ENCODE peak calls at places on chromosomes 1 and 21, in seven cellular contexts. E is tibial nerve, M is breast epithelium, L is A549, A is body of pancreas, K is uterus, X is suprapubic skin. Q is an unnamed sample.

GRCh38 chr1:64172458-64172983 is 30.9 kb upstream of the UBE2U start:
- DNase-seq in K (no peak), L (no peak), E (no peak), X (no peak), A (no peak), M (no peak), Q (no peak)

GRCh38 chr1:232911027-232911599 is 39.3 kb upstream of the NTPCR start:
- DNase-seq in K (no peak), L (no peak), X (no peak), E (no peak), A (no peak), M (no peak), Q (no peak)

GRCh38 chr1:222028151-222028550 is 286.3 kb upstream of the DUSP10 start:
- DNase-seq in M (no peak), K (no peak), L (no peak), E (no peak), A (no peak), X (no peak), Q (no peak)

GRCh38 chr1:236039736-236040670 is 24.9 kb downstream of the NID1 start:
- DNase-seq in M (no peak), K (peak; percentile 68), X (no peak), L (no peak), A (peak; percentile 42), E (peak; percentile 84), Q (no peak)

GRCh38 chr21:37503848-37504467 is 137.4 kb downstream of the DYRK1A start:
- DNase-seq in L (no peak), A (no peak), M (no peak), E (no peak), K (no peak), X (no peak), Q (no peak)

GRCh38 chr1:5937373-5937857 is 54.8 kb downstream of the NPHP4 start:
- DNase-seq in L (no peak), X (no peak), A (no peak), E (no peak), K (no peak), M (no peak), Q (peak; percentile 74)

GRCh38 chr1:31788825-31789256 is 24.7 kb upstream of the ADGRB2 start:
- DNase-seq in K (no peak), E (no peak), M (no peak), A (no peak), L (no peak), X (no peak), Q (no peak)

GRCh38 chr1:23424171-23424959 is at the start of gene TCEA3:
- DNase-seq in X (no peak), M (no peak), A (peak; percentile 83), E (no peak), L (no peak), K (peak; percentile 40), Q (no peak)

GRCh38 chr1:21294266-21295058 is 4.2 kb upstream of the ECE1 start:
- DNase-seq in E (no peak), K (no peak), L (no peak), A (peak; percentile 51), X (no peak), M (no peak), Q (no peak)
- TF ChIP-seq POLR2A in E (no peak), K (no peak), L (no peak), A (no peak), X (no peak), M (no peak), Q (no peak)

GRCh38 chr1:211369640-211370039 is 43.0 kb downstream of the TRAF5 start:
- DNase-seq in E (no peak), A (no peak), L (no peak), X (no peak), M (no peak), K (no peak), Q (no peak)

GRCh38 chr1:211370669-211371068 is 44.0 kb downstream of the TRAF5 start:
- DNase-seq in L (no peak), A (no peak), M (no peak), E (no peak), K (no peak), X (no peak), Q (no peak)

GRCh38 chr1:211372463-211372862 is 45.8 kb downstream of the TRAF5 start:
- DNase-seq in M (no peak), K (no peak), X (no peak), E (no peak), A (no peak), L (no peak), Q (no peak)

GRCh38 chr1:211375286-211375818 is 48.7 kb downstream of the TRAF5 start:
- DNase-seq in K (no peak), X (no peak), M (no peak), A (no peak), L (no peak), E (no peak), Q (no peak)

DNA sequence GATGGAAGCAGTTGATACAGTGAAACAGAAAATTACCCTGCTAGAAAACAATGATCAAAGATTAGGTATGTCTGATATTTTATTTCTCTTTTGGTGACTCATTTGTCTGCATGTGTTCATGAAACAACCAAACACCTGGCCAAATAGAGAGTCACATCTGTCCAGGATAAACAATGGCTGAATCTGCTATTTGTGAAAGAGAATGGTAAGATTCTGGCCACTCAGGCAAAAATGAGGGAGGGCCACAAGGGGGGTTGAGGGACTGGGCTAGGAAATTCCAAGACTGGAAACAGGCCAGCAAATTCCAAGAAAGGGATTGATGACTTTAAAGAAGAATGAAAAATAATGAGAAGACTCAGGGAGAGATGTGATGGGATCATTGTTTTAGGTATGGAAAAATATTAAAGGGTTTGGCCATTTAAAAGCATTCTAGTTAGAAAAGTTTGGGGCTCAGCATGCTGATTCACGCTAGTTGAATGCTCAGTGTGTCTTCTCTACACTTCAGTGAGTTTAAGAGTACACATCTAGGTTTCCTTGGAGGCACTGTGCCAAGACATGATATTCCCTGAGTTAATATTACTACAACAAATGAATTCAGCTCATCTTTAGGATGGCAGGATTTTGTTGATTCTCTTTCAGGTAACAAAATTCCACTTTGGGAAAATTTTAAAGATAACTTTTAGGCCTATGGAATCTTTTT is 44.9 kb downstream of the TRAF5 start:
- DNase-seq in A (no peak), M (no peak), K (no peak), E (no peak), X (no peak), L (no peak), Q (no peak)
- TF ChIP-seq CTCF in A (no peak), M (no peak), K (no peak), E (no peak), X (no peak), L (no peak), Q (no peak)

DNA sequence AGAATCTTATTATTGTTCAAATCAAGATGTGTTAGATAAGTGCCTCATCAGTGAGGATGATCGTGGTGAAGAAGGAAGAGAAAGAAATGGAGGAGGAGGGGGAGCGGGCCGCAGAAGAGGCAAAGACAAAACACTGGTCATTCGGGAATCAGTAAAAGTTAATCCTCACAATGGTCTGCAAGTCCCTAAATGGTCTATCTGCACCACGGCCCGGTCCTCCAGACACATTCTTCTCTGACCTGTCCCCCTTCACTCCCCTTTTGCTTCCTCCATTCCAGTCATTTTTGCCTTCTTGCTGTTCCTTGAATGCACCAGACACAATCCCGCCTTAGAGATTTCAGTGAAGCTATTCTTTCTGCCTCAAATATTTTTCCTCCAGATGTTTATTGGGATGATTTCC is 240.1 kb upstream of the ADGRL2 start:
- DNase-seq in E (no peak), X (no peak), M (no peak), K (no peak), A (no peak), L (no peak), Q (no peak)
- H3K4me3 ChIP-seq in E (no peak overlapping the region), X (no peak overlapping the region), M (no peak overlapping the region), K (no peak overlapping the region), A (no peak overlapping the region), L (no peak overlapping the region), Q (no peak overlapping the region)

GRCh38 chr1:9539829-9540550 is 725 bp downstream of the SLC25A33 start:
- DNase-seq in X (peak; percentile 76), L (peak; percentile 46), E (peak; percentile 21), K (peak; percentile 39), A (peak; percentile 49), M (no peak), Q (peak; percentile 88)

GRCh38 chr1:9537863-9538668 is 1.2 kb upstream of the SLC25A33 start:
- DNase-seq in X (no peak), K (no peak), A (peak; percentile 85), E (no peak), L (no peak), M (no peak), Q (no peak)

GRCh38 chr1:9538669-9539164 is 548 bp upstream of the SLC25A33 start:
- DNase-seq in A (no peak), L (no peak), M (no peak), X (no peak), K (peak; percentile 40), E (no peak), Q (no peak)

GRCh38 chr1:9536301-9536700 is 3.0 kb upstream of the SLC25A33 start:
- DNase-seq in K (no peak), M (no peak), E (no peak), L (no peak), A (no peak), X (no peak), Q (no peak)

DNA sequence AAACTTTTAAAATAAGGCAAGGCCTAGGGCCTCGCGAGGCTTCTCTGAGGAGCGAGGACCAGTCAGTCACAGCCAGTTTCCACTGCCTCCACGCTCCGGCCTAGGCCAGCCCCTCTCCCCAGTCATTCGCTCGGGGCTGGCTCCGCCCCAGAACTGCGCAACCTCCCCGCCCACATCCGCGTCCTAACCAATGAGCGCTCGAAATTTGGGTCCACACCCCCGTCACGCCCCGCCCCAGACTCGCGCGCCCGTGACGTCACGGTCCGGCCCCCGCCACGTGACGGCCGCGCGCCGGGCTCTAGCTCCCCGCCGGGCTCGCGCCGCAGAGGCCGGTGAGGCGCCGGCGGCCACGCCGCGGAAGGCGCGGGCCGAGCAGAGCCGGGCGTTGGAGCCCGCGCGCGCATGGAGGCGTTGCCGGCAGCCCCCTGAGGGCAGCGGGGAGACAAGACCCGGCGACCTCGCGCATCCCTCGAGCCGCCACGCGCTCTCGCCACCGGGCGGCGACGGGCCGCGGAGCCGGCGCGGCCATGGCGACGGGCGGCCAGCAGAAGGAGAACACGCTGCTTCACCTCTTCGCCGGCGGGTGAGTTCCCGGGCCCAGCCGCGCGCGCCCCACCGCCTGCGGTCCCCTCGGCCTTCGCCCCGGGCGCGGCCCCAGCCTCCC is at the start of gene SLC25A33:
- DNase-seq in L (peak; percentile 86), K (peak; percentile 97), X (peak; percentile 97), E (peak; percentile 98), M (peak; percentile 99), A (peak; percentile 97), Q (peak; percentile 94)
- TF ChIP-seq POLR2A in L (peak; percentile 78), K (peak; percentile 99), X (peak; percentile 85), E (peak; percentile 96), M (peak; percentile 12), A (peak; percentile 43), Q (peak; percentile 62)

GRCh38 chr1:231106347-231106746 is 55.5 kb upstream of the TRIM67 start:
- DNase-seq in M (no peak), A (no peak), X (no peak), E (no peak), L (no peak), K (no peak), Q (no peak)
- TF ChIP-seq CTCF in M (no peak), A (no peak), X (no peak), E (no peak), L (no peak), K (no peak), Q (no peak)

DNA sequence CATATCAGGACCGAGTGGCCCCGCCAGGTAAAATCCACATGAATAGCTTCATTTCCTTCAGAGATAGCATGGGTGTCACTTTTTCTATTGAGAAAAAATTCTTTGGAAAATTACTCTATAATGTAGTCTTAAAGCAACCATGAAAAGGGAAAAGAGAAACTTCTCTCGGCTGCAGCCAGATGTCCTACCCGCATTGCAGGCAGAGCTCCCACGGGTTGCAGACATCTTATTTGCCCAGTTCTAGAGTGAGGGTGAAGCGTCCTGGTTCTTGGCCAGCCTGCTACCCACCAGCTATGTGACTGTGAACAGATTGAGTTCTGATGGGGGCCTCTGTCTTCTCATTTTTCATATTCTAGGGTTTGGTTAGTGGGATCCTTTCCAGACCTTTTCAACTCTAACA is 5.0 kb downstream of the ATP1B1 start:
- DNase-seq in K (no peak), M (no peak), X (no peak), L (no peak), A (no peak), E (no peak), Q (no peak)
- H3K4me3 ChIP-seq in K (peak overlapping the region; percentile 10), M (no peak overlapping the region), X (no peak overlapping the region), L (peak overlapping the region; percentile 92), A (no peak overlapping the region), E (no peak overlapping the region), Q (no peak overlapping the region)